ENCODE peak calls at places on chromosomes 3 and 15, in five cellular contexts. V is GM23248, L is tibial nerve, U is right atrium auricular region, T is choroid plexus epithelial cell. S is an unnamed sample.

GRCh38 chr15:80967451-80967850 is 22.2 kb downstream of the MESD start:
- DNase-seq in T (peak; percentile 88), V (peak; percentile 63), L (no peak), U (peak; percentile 44), S (peak; percentile 79)

GRCh38 chr3:143821862-143822261 is 26.4 kb downstream of the SLC9A9 start:
- DNase-seq in U (no peak), T (no peak), V (no peak), L (no peak), S (no peak)

GRCh38 chr3:54196330-54196975 is 74.1 kb downstream of the CACNA2D3 start:
- DNase-seq in U (no peak), L (no peak), T (no peak), V (no peak), S (no peak)

GRCh38 chr15:98650871-98651481 is 2.6 kb downstream of the IGF1R start:
- DNase-seq in T (peak; percentile 37), U (no peak), L (no peak), V (peak; percentile 73), S (peak; percentile 43)

GRCh38 chr3:20096135-20096685 is 56.0 kb downstream of the KAT2B start:
- DNase-seq in T (peak; percentile 63), V (peak; percentile 2), L (no peak), U (no peak), S (peak; percentile 69)

GRCh38 chr15:59296181-59296617 is 76.5 kb downstream of the MYO1E start:
- DNase-seq in L (no peak), T (peak; percentile 90), V (peak; percentile 92), U (no peak), S (peak; percentile 88)

GRCh38 chr3:29764059-29764458 is 483.2 kb downstream of the RBMS3 start:
- DNase-seq in T (peak; percentile 88), L (no peak), V (peak; percentile 85), U (no peak), S (peak; percentile 81)

GRCh38 chr3:72582211-72582878 is 265.9 kb downstream of the SHQ1 start:
- DNase-seq in V (no peak), T (no peak), U (no peak), L (no peak), S (no peak)

GRCh38 chr3:170033489-170033888 is 4.3 kb upstream of the GPR160 start:
- DNase-seq in V (no peak), T (no peak), U (no peak), L (no peak), S (no peak)

GRCh38 chr3:12948371-12948770 is 107.0 kb upstream of the RPL32 start:
- DNase-seq in U (no peak), L (no peak), T (peak; percentile 25), V (peak; percentile 85), S (no peak)

GRCh38 chr15:70200511-70200991 is 102.8 kb upstream of the TLE3 start:
- DNase-seq in V (peak; percentile 32), T (peak; percentile 61), U (no peak), L (no peak), S (no peak)

DNA sequence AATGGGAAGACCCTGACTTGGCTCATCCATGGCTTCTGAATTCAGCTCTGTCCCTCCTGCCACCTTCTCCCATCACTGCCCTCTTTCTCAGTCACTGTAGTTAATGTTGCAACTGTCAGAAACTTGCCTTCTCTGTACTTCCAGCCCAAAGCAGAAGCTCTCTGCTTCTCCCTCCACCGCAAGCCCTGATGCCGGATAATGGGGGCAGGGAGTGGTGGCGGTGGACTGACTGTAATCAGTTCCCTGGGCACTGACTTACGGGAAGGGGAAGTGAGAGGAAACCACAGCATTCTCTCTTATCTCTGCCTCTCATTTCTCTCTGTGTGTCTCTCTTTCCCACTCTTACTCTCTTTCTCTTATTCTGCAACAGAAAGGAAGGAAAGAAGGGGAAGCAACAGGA is 10.9 kb downstream of the TNFSF10 start:
- DNase-seq in T (peak; percentile 60), U (peak; percentile 68), L (no peak), V (no peak), S (peak; percentile 87)
- H3K4me3 ChIP-seq in T (no peak overlapping the region), U (no peak overlapping the region), L (no peak overlapping the region), V (no peak overlapping the region), S (no peak overlapping the region)

DNA sequence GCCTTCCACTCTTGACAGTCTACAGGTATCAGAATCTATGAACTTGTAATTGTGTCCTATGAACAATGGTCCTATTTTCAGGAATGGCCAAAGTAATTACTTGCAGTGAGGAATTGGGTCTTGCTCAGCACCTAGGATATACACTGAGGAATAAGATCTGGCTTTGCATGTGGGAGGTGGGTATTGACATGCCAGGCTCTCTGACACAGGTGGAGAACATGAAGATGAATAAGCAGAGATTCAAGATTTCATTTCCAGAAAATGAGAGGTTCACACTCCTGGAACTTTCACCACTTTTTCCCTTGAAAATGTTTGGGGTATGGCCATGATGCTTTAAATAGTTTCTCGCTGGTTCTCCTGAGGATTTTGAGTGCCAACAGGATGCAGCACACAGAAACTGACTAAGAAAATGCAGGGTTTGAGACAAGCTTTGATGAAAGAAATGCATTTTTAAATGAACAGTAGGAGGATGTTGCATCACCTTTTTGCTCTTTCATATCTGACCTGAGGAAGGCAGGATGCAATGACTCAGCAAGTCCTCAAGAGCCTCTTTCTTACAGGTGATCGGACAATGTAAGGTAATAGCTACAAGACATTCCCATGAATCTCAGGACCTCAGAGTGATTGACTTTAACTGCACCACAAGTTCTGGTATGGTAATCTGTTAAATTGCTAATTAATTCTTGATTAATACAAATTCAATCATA is 3.7 kb downstream of the HRG start:
- DNase-seq in T (no peak), V (no peak), U (no peak), L (no peak), S (peak; percentile 2)
- H3K4me3 ChIP-seq in T (no peak overlapping the region), V (no peak overlapping the region), U (no peak overlapping the region), L (no peak overlapping the region), S (no peak overlapping the region)

GRCh38 chr15:85689729-85690128 is 105.0 kb downstream of the KLHL25 start:
- DNase-seq in T (peak; percentile 87), V (peak; percentile 85), U (no peak), L (no peak), S (peak; percentile 84)

GRCh38 chr15:85691350-85692240 is 103.1 kb downstream of the KLHL25 start:
- DNase-seq in T (no peak), U (no peak), L (no peak), V (no peak), S (no peak)

GRCh38 chr15:85690546-85691226 is 104.0 kb downstream of the KLHL25 start:
- DNase-seq in L (no peak), T (peak; percentile 44), V (peak; percentile 27), U (no peak), S (no peak)

GRCh38 chr15:85687329-85687728 is 107.4 kb downstream of the KLHL25 start:
- DNase-seq in L (no peak), T (no peak), U (no peak), V (no peak), S (no peak)

GRCh38 chr15:85688703-85689102 is 106.0 kb downstream of the KLHL25 start:
- DNase-seq in V (no peak), L (no peak), U (no peak), T (no peak), S (peak; percentile 36)
- H3K4me3 ChIP-seq in V (no peak overlapping the region), L (no peak overlapping the region), U (no peak overlapping the region), T (no peak overlapping the region), S (no peak overlapping the region)

GRCh38 chr3:37170097-37170496 is 4.3 kb downstream of the LRRFIP2 start:
- DNase-seq in U (no peak), L (no peak), T (peak; percentile 43), V (no peak), S (no peak)

GRCh38 chr3:37170513-37170912 is 3.9 kb downstream of the LRRFIP2 start:
- DNase-seq in V (no peak), U (no peak), T (no peak), L (no peak), S (no peak)

GRCh38 chr3:37171144-37171543 is 3.2 kb downstream of the LRRFIP2 start:
- DNase-seq in V (no peak), L (no peak), U (no peak), T (no peak), S (no peak)

GRCh38 chr3:37174532-37175126 is at the start of gene LRRFIP2:
- DNase-seq in U (no peak), L (no peak), T (peak; percentile 74), V (peak; percentile 89), S (peak; percentile 69)

DNA sequence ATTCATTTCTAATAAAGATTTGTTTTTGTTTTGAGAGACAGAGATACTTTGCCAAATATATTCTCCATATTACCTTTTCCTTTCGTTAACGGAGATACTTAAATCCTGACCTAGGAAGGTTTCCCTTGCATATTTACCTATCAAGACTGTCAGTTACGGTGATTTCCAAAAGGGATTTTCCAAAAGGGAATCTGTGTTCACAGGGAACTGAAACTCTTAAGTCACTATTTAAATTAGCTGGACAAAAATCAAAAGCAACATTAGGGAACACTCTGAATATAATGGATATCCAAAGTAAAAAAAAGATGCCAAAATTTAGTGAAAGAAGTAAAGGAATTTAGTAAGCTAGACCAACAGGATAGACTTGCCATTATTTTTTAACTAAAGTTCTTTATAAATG is 576 bp downstream of the LRRFIP2 start:
- DNase-seq in V (no peak), L (no peak), U (no peak), T (no peak), S (no peak)
- H3K4me3 ChIP-seq in V (peak overlapping the region; percentile 83), L (no peak overlapping the region), U (no peak overlapping the region), T (no peak overlapping the region), S (peak overlapping the region; percentile 90)

GRCh38 chr3:192332386-192333291 is 394.7 kb downstream of the FGF12 start:
- DNase-seq in U (no peak), L (no peak), T (no peak), V (no peak), S (no peak)

GRCh38 chr3:192326656-192327055 is 400.7 kb downstream of the FGF12 start:
- DNase-seq in U (no peak), T (no peak), L (no peak), V (no peak), S (no peak)

GRCh38 chr3:192336286-192336685 is 391.1 kb downstream of the FGF12 start:
- DNase-seq in V (no peak), L (no peak), T (peak; percentile 3), U (no peak), S (peak; percentile 0)

DNA sequence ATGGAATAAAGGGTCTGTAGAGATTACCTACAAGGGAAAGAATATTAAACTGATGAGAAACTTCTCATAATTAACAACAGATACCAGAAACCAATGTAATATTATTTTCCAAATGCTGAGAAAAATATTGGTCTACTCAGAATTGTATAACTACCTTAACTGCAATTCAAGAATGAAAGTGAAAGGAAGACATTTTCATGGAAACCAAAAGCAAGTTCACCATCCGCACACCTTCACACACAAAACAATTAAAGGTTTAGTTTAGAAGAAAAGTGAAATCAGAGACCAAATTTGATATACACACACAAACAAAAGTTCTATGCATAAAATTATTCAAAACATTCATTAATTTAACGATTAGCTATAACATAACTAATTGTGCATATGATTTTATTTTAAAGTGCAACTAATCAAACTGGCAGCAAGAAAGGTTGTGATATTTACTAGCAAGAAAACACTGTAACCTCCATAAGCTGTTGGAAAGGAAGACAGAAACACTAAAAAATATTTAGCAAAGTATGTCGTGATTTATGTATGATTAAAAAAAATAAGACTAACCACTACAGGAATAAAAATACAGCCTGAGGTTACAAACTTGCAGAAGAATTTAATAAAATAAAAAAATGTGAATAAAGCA is 395.5 kb downstream of the FGF12 start:
- DNase-seq in U (no peak), T (no peak), V (no peak), L (no peak), S (no peak)
- H3K4me3 ChIP-seq in U (no peak overlapping the region), T (no peak overlapping the region), V (no peak overlapping the region), L (no peak overlapping the region), S (no peak overlapping the region)

DNA sequence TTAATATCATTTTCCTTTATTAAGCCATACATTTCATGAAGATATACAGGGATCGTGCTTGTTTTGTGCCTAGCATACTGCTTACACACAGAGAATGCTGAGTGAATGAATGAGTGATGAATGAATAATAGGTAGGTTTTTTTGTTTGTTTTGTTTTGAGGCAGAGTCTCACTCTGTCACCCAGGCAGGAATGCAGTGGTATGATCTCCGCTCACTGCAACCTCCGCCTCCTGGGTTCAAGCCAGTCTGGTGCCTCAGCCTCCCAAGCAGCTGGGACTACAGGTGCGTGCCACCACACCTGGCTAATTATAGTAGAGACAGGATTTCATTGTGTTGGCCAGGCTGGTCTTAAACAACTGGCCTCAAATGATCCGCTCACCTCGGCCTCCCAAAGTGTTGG is 400.0 kb downstream of the ROBO1 start:
- DNase-seq in V (no peak), U (no peak), T (no peak), L (no peak), S (no peak)
- H3K4me3 ChIP-seq in V (no peak overlapping the region), U (no peak overlapping the region), T (no peak overlapping the region), L (no peak overlapping the region), S (no peak overlapping the region)

S was measured in fibroblast of pulmonary artery.